ENCODE peak calls at places on chromosome 12, in seven cellular contexts. W, S, D, I, U, V and Q are unnamed samples.

GRCh38 chr12:6951551-6952120 is 480 bp downstream of the PTPN6 start:
- DNase-seq in W (no peak), S (no peak), D (no peak), I (no peak), U (no peak), V (no peak), Q (no peak)

GRCh38 chr12:71439613-71440392 is at the start of gene LGR5:
- DNase-seq in W (no peak), S (no peak), D (no peak), I (no peak), U (no peak), V (peak; percentile 12), Q (no peak)

GRCh38 chr12:84165998-84166571 is 746.5 kb downstream of the SLC6A15 start:
- DNase-seq in W (no peak), S (no peak), D (no peak), I (no peak), U (no peak), V (no peak), Q (no peak)

GRCh38 chr12:46356655-46357437 is 15.7 kb downstream of the SLC38A2 start:
- DNase-seq in W (no peak), S (no peak), D (no peak), I (no peak), U (no peak), V (no peak), Q (peak; percentile 60)

GRCh38 chr12:27732281-27732680 is 21.6 kb downstream of the MRPS35 start:
- DNase-seq in W (no peak), S (no peak), D (no peak), I (no peak), U (no peak), V (no peak), Q (no peak)

GRCh38 chr12:113425960-113426453 is 3.8 kb downstream of the SDSL start:
- DNase-seq in W (no peak), S (no peak), D (no peak), I (no peak), U (no peak), V (no peak), Q (no peak)

GRCh38 chr12:124026755-124027745 is 54.0 kb downstream of the ZNF664 start:
- DNase-seq in W (no peak), S (peak; percentile 15), D (peak; percentile 48), I (no peak), U (no peak), V (no peak), Q (peak; percentile 36)

GRCh38 chr12:115755061-115755751 is 522.3 kb downstream of the MED13L start:
- DNase-seq in W (no peak), S (no peak), D (no peak), I (no peak), U (no peak), V (no peak), Q (no peak)

DNA sequence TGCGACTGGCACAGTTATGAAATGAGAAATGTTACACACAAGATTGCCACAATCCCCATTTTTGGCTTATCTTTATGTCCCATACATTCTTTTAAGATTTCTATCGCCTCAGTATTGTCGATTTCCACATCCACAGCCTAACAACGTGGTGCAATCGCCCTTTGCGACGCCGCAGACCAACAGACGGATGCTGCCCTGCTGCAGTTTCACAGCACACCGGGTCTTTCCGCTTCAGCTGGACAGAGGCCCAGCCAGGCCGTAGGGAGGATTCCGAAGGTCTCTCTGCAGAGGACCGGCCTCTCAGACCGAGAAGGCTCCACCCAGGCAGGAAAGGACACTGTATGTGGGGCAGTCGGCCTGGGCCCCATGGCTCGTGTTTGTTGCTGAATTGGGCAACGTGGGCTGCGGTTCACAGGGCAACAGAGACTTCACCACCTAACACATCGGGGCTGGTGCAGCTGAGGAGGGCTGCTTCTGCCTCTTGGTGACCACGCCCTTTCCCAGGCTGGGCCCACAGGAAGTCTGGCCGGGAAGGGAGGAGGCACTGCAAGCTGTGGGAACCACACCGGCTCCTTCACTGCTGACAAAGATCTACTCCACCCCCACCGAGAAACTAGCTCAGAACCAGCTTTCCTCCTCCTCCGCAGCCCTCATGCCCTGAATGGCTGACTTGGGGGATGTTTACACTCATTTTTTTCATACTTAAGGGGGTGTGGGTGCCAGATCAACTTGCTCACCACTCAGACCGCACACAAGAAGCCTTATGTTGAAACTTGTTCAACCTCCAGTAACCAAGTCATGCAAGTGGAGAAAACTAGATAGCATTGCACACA is 32.9 kb upstream of the MDM1 start:
- DNase-seq in W (peak; percentile 75), S (peak; percentile 72), D (peak; percentile 95), I (peak; percentile 57), U (peak; percentile 96), V (peak; percentile 85), Q (peak; percentile 98)
- H3K4me3 ChIP-seq in W (peak overlapping the region; percentile 3), S (peak overlapping the region; percentile 65), D (peak overlapping the region; percentile 55), I (peak overlapping the region; percentile 56), U (peak overlapping the region; percentile 53), V (peak overlapping the region; percentile 57), Q (peak overlapping the region; percentile 29)

GRCh38 chr12:132140501-132140900 is 3.6 kb downstream of the DDX51 start:
- DNase-seq in W (no peak), S (no peak), D (no peak), I (no peak), U (no peak), V (no peak), Q (no peak)

GRCh38 chr12:132140918-132141841 is 2.9 kb downstream of the DDX51 start:
- DNase-seq in W (no peak), S (no peak), D (no peak), I (no peak), U (no peak), V (no peak), Q (no peak)

GRCh38 chr12:132142679-132143327 is 1.3 kb downstream of the DDX51 start:
- DNase-seq in W (no peak), S (no peak), D (no peak), I (no peak), U (no peak), V (no peak), Q (no peak)

GRCh38 chr12:132143328-132144071 is 619 bp downstream of the DDX51 start:
- DNase-seq in W (no peak), S (no peak), D (no peak), I (no peak), U (no peak), V (no peak), Q (no peak)

DNA sequence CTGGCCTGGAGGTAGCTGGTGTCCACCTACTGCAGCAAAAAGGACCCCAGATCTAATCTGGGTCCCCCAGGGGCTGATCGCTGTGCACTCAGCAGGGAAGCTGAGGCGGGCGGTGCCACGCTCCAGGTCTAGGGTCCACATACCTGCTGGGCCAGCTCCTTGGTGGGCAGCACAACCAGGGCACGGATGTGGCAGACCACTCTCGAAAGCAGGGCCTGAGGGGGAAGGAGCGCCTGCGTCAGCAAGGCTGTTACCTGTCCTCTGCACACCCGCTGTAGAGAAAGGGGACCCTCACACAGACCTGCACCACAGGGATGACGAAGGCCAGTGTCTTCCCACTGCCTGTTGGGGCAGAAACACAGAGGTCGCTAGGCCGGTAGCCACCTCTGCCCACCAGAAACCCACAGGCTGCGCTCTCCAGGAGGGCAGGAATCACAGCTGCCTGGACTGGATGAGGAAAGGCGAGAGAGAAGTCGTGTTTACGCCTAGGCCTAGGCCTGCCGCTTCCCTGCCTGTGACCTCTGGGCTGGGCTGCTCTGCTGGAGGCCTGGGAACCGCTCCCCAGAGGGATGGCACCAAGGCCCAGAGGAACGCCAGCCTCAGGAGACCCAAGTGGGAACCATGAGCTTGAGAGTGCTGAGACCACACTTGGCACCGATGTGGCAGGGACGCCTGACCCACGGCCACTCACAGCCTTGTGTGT is 2.0 kb downstream of the DDX51 start:
- DNase-seq in W (no peak), S (no peak), D (no peak), I (no peak), U (no peak), V (no peak), Q (no peak)
- H3K4me3 ChIP-seq in W (no peak overlapping the region), S (no peak overlapping the region), D (no peak overlapping the region), I (peak overlapping the region; percentile 95), U (peak overlapping the region; percentile 83), V (no peak overlapping the region), Q (no peak overlapping the region)

GRCh38 chr12:50635356-50635755 is 128.5 kb upstream of the ATF1 start:
- DNase-seq in W (no peak), S (no peak), D (no peak), I (no peak), U (no peak), V (no peak), Q (no peak)

GRCh38 chr12:50638482-50638880 is 125.4 kb upstream of the ATF1 start:
- DNase-seq in W (no peak), S (no peak), D (no peak), I (no peak), U (no peak), V (no peak), Q (no peak)

GRCh38 chr12:50635857-50636256 is 128.0 kb upstream of the ATF1 start:
- DNase-seq in W (no peak), S (no peak), D (no peak), I (no peak), U (no peak), V (no peak), Q (no peak)

GRCh38 chr12:50637870-50638481 is 125.9 kb upstream of the ATF1 start:
- DNase-seq in W (no peak), S (no peak), D (peak; percentile 59), I (no peak), U (no peak), V (peak; percentile 70), Q (no peak)

DNA sequence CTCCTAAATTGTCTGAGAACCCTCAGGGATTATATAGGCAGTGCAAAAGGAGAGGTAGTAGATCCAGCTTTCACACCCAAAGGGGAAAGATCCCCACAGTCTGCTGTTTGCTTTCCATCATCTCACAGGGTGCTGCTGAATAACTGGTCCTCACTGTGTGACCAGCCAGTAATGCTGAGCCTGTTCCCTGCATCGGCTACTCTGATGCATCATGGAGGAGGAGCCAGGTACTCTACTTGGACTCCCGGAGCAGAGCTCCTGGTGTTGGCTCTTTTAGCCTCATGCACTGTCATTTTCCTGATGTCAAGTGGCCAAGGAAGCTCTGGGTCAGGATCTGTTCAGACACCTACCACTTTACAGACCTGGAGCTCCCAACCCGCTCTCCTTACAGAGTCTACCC is 127.4 kb upstream of the ATF1 start:
- DNase-seq in W (no peak), S (no peak), D (no peak), I (no peak), U (no peak), V (no peak), Q (no peak)
- H3K4me3 ChIP-seq in W (no peak overlapping the region), S (no peak overlapping the region), D (no peak overlapping the region), I (no peak overlapping the region), U (no peak overlapping the region), V (no peak overlapping the region), Q (no peak overlapping the region)

GRCh38 chr12:2955888-2956287 is 3.3 kb upstream of the TEAD4 start:
- DNase-seq in W (no peak), S (no peak), D (no peak), I (no peak), U (no peak), V (no peak), Q (no peak)

GRCh38 chr12:2959194-2959507 is at the start of gene TEAD4:
- DNase-seq in W (peak; percentile 50), S (no peak), D (peak; percentile 76), I (peak; percentile 39), U (peak; percentile 24), V (no peak), Q (no peak)

GRCh38 chr12:2959508-2960431 is 573 bp downstream of the TEAD4 start:
- DNase-seq in W (no peak), S (no peak), D (peak; percentile 41), I (no peak), U (no peak), V (no peak), Q (no peak)

GRCh38 chr12:2958432-2959193 is 584 bp upstream of the TEAD4 start:
- DNase-seq in W (no peak), S (no peak), D (peak; percentile 75), I (peak; percentile 33), U (peak; percentile 36), V (no peak), Q (no peak)

DNA sequence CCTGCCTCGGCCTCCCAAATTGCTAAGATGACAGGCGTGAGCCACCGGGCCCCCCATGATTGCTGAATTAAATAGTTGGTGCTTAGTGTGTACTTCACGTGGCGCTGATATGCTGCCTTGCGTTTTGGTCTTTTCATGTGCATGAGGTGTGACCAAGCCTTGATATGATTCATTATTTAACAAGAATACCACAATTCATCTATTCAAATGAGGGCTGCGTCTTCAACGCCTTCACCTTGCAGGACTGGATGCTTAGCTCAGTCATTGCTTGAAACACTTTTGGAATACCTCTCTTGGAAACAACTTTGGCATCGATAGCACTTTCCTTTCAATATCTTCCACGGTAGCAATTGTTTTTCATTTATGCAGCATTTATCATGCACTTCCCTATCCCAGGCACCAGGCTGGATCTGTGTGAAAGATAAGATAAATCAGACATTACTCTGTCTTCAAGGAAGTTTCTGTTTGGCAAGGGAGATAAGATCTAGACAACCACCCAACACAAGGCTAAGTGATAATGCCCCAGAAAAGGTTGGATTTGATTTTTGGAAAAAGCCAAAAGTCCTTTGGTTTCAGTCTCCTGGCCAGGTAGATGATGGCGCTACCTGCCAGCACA is 1.3 kb upstream of the TEAD4 start:
- DNase-seq in W (no peak), S (no peak), D (no peak), I (no peak), U (no peak), V (no peak), Q (no peak)
- H3K4me3 ChIP-seq in W (peak overlapping the region; percentile 64), S (peak overlapping the region; percentile 71), D (peak overlapping the region; percentile 74), I (peak overlapping the region; percentile 59), U (peak overlapping the region; percentile 79), V (no peak overlapping the region), Q (peak overlapping the region; percentile 75)